ENCODE peak calls at places on chromosomes 2 and 18, in ten cellular contexts. One of them, this sample, is unnamed.

GRCh38 chr2:212811036-212811805 is 272.6 kb upstream of the ERBB4 start:
- DNase-seq in GM06990: peak; percentile 21
- DNase-seq in astrocyte of the spinal cord: no peak
- DNase-seq in breast epithelium: no peak
- DNase-seq in PC-3: no peak
- DNase-seq in transverse colon: no peak
- DNase-seq in lower lobe of right lung: no peak
- DNase-seq in upper lobe of left lung: no peak
- DNase-seq in mucosa of descending colon: no peak
- DNase-seq in body of pancreas: no peak
- DNase-seq in this sample: no peak

GRCh38 chr18:14104906-14105748 is 27.1 kb downstream of the ZNF519 start:
- DNase-seq in GM06990: no peak
- DNase-seq in astrocyte of the spinal cord: no peak
- DNase-seq in breast epithelium: no peak
- DNase-seq in PC-3: peak; percentile 26
- DNase-seq in transverse colon: no peak
- DNase-seq in lower lobe of right lung: no peak
- DNase-seq in upper lobe of left lung: no peak
- DNase-seq in mucosa of descending colon: no peak
- DNase-seq in body of pancreas: no peak
- DNase-seq in this sample: no peak

GRCh38 chr2:238730001-238730669 is 117.8 kb upstream of the TWIST2 start:
- DNase-seq in GM06990: no peak
- DNase-seq in astrocyte of the spinal cord: no peak
- DNase-seq in breast epithelium: no peak
- DNase-seq in PC-3: no peak
- DNase-seq in transverse colon: no peak
- DNase-seq in lower lobe of right lung: no peak
- DNase-seq in upper lobe of left lung: no peak
- DNase-seq in mucosa of descending colon: no peak
- DNase-seq in body of pancreas: no peak
- DNase-seq in this sample: no peak

GRCh38 chr18:4808891-4809290 is 353.8 kb upstream of the DLGAP1 start:
- DNase-seq in GM06990: no peak
- DNase-seq in astrocyte of the spinal cord: no peak
- DNase-seq in breast epithelium: no peak
- DNase-seq in PC-3: no peak
- DNase-seq in transverse colon: no peak
- DNase-seq in lower lobe of right lung: no peak
- DNase-seq in upper lobe of left lung: no peak
- DNase-seq in mucosa of descending colon: no peak
- DNase-seq in body of pancreas: no peak
- DNase-seq in this sample: no peak

GRCh38 chr2:230828272-230828961 is 36.3 kb upstream of the ITM2C start:
- DNase-seq in GM06990: peak; percentile 62
- DNase-seq in astrocyte of the spinal cord: no peak
- DNase-seq in breast epithelium: no peak
- DNase-seq in PC-3: no peak
- DNase-seq in transverse colon: peak; percentile 57
- DNase-seq in lower lobe of right lung: no peak
- DNase-seq in upper lobe of left lung: peak; percentile 86
- DNase-seq in mucosa of descending colon: no peak
- DNase-seq in body of pancreas: no peak
- DNase-seq in this sample: no peak

GRCh38 chr18:70072678-70073077 is 125.0 kb upstream of the CD226 start:
- DNase-seq in GM06990: no peak
- DNase-seq in astrocyte of the spinal cord: peak; percentile 42
- DNase-seq in breast epithelium: no peak
- DNase-seq in PC-3: peak; percentile 33
- DNase-seq in transverse colon: no peak
- DNase-seq in lower lobe of right lung: no peak
- DNase-seq in upper lobe of left lung: no peak
- DNase-seq in mucosa of descending colon: no peak
- DNase-seq in body of pancreas: no peak
- DNase-seq in this sample: peak; percentile 54

GRCh38 chr18:3985664-3986063 is 469.4 kb downstream of the DLGAP1 start:
- DNase-seq in GM06990: no peak
- DNase-seq in astrocyte of the spinal cord: peak; percentile 56
- DNase-seq in breast epithelium: no peak
- DNase-seq in PC-3: peak; percentile 24
- DNase-seq in transverse colon: no peak
- DNase-seq in lower lobe of right lung: no peak
- DNase-seq in upper lobe of left lung: no peak
- DNase-seq in mucosa of descending colon: no peak
- DNase-seq in body of pancreas: no peak
- DNase-seq in this sample: no peak

GRCh38 chr2:146754606-146755005 is 1090.2 kb upstream of the ACVR2A start:
- DNase-seq in GM06990: no peak
- DNase-seq in astrocyte of the spinal cord: no peak
- DNase-seq in breast epithelium: no peak
- DNase-seq in PC-3: no peak
- DNase-seq in transverse colon: no peak
- DNase-seq in lower lobe of right lung: no peak
- DNase-seq in upper lobe of left lung: no peak
- DNase-seq in mucosa of descending colon: no peak
- DNase-seq in body of pancreas: no peak
- DNase-seq in this sample: no peak

GRCh38 chr2:30334738-30335426 is 103.5 kb downstream of the LBH start:
- DNase-seq in GM06990: peak; percentile 45
- DNase-seq in astrocyte of the spinal cord: no peak
- DNase-seq in breast epithelium: no peak
- DNase-seq in PC-3: no peak
- DNase-seq in transverse colon: no peak
- DNase-seq in lower lobe of right lung: no peak
- DNase-seq in upper lobe of left lung: no peak
- DNase-seq in mucosa of descending colon: no peak
- DNase-seq in body of pancreas: peak; percentile 37
- DNase-seq in this sample: no peak

GRCh38 chr2:230155359-230155758 is 64.4 kb downstream of the SP110 start:
- DNase-seq in GM06990: no peak
- DNase-seq in astrocyte of the spinal cord: no peak
- DNase-seq in breast epithelium: no peak
- DNase-seq in PC-3: no peak
- DNase-seq in transverse colon: no peak
- DNase-seq in lower lobe of right lung: no peak
- DNase-seq in upper lobe of left lung: no peak
- DNase-seq in mucosa of descending colon: no peak
- DNase-seq in body of pancreas: no peak
- DNase-seq in this sample: no peak

GRCh38 chr18:25453556-25454269 is 101.7 kb upstream of the ZNF521 start:
- DNase-seq in GM06990: no peak
- DNase-seq in astrocyte of the spinal cord: peak; percentile 26
- DNase-seq in breast epithelium: peak; percentile 32
- DNase-seq in PC-3: no peak
- DNase-seq in transverse colon: no peak
- DNase-seq in lower lobe of right lung: no peak
- DNase-seq in upper lobe of left lung: no peak
- DNase-seq in mucosa of descending colon: no peak
- DNase-seq in body of pancreas: no peak
- DNase-seq in this sample: peak; percentile 50

GRCh38 chr18:31056296-31056695 is 13.8 kb upstream of the DSC3 start:
- DNase-seq in GM06990: no peak
- DNase-seq in astrocyte of the spinal cord: no peak
- DNase-seq in breast epithelium: no peak
- DNase-seq in PC-3: no peak
- DNase-seq in transverse colon: no peak
- DNase-seq in lower lobe of right lung: no peak
- DNase-seq in upper lobe of left lung: no peak
- DNase-seq in mucosa of descending colon: no peak
- DNase-seq in body of pancreas: no peak
- DNase-seq in this sample: no peak

GRCh38 chr2:215973111-215973792 is 40.1 kb downstream of the MREG start:
- DNase-seq in GM06990: no peak
- DNase-seq in astrocyte of the spinal cord: no peak
- DNase-seq in breast epithelium: no peak
- DNase-seq in PC-3: no peak
- DNase-seq in transverse colon: no peak
- DNase-seq in lower lobe of right lung: no peak
- DNase-seq in upper lobe of left lung: no peak
- DNase-seq in mucosa of descending colon: no peak
- DNase-seq in body of pancreas: no peak
- DNase-seq in this sample: no peak

GRCh38 chr2:1718339-1719220 is 25.7 kb downstream of the PXDN start:
- DNase-seq in GM06990: no peak
- DNase-seq in astrocyte of the spinal cord: no peak
- DNase-seq in breast epithelium: no peak
- DNase-seq in PC-3: no peak
- DNase-seq in transverse colon: no peak
- DNase-seq in lower lobe of right lung: peak; percentile 32
- DNase-seq in upper lobe of left lung: peak; percentile 66
- DNase-seq in mucosa of descending colon: no peak
- DNase-seq in body of pancreas: no peak
- DNase-seq in this sample: no peak

GRCh38 chr2:208006833-208007232 is 18.5 kb downstream of the PLEKHM3 start:
- DNase-seq in GM06990: no peak
- DNase-seq in astrocyte of the spinal cord: peak; percentile 36
- DNase-seq in breast epithelium: no peak
- DNase-seq in PC-3: no peak
- DNase-seq in transverse colon: no peak
- DNase-seq in lower lobe of right lung: no peak
- DNase-seq in upper lobe of left lung: no peak
- DNase-seq in mucosa of descending colon: no peak
- DNase-seq in body of pancreas: no peak
- DNase-seq in this sample: peak; percentile 22

GRCh38 chr18:44198296-44199284 is 482.1 kb upstream of the SETBP1 start:
- DNase-seq in GM06990: no peak
- DNase-seq in astrocyte of the spinal cord: no peak
- DNase-seq in breast epithelium: no peak
- DNase-seq in PC-3: no peak
- DNase-seq in transverse colon: peak; percentile 8
- DNase-seq in lower lobe of right lung: no peak
- DNase-seq in upper lobe of left lung: peak; percentile 41
- DNase-seq in mucosa of descending colon: no peak
- DNase-seq in body of pancreas: no peak
- DNase-seq in this sample: no peak

GRCh38 chr2:569681-570080 is 107.5 kb downstream of the TMEM18 start:
- DNase-seq in GM06990: no peak
- DNase-seq in astrocyte of the spinal cord: no peak
- DNase-seq in breast epithelium: no peak
- DNase-seq in PC-3: no peak
- DNase-seq in transverse colon: no peak
- DNase-seq in lower lobe of right lung: no peak
- DNase-seq in upper lobe of left lung: no peak
- DNase-seq in mucosa of descending colon: no peak
- DNase-seq in body of pancreas: no peak
- DNase-seq in this sample: no peak

GRCh38 chr2:130336877-130337734 is 5.6 kb upstream of the IMP4 start:
- DNase-seq in GM06990: peak; percentile 72
- DNase-seq in astrocyte of the spinal cord: peak; percentile 84
- DNase-seq in breast epithelium: peak; percentile 62
- DNase-seq in PC-3: peak; percentile 83
- DNase-seq in transverse colon: peak; percentile 90
- DNase-seq in lower lobe of right lung: peak; percentile 71
- DNase-seq in upper lobe of left lung: peak; percentile 59
- DNase-seq in mucosa of descending colon: peak; percentile 80
- DNase-seq in body of pancreas: peak; percentile 95
- DNase-seq in this sample: peak; percentile 47

GRCh38 chr2:238706163-238706562 is 141.7 kb upstream of the TWIST2 start:
- DNase-seq in GM06990: no peak
- DNase-seq in astrocyte of the spinal cord: no peak
- DNase-seq in breast epithelium: peak; percentile 9
- DNase-seq in PC-3: no peak
- DNase-seq in transverse colon: no peak
- DNase-seq in lower lobe of right lung: no peak
- DNase-seq in upper lobe of left lung: no peak
- DNase-seq in mucosa of descending colon: no peak
- DNase-seq in body of pancreas: no peak
- DNase-seq in this sample: no peak

GRCh38 chr2:127614246-127614645 is 31.7 kb upstream of the GPR17 start:
- DNase-seq in GM06990: no peak
- DNase-seq in astrocyte of the spinal cord: no peak
- DNase-seq in breast epithelium: no peak
- DNase-seq in PC-3: no peak
- DNase-seq in transverse colon: peak; percentile 2
- DNase-seq in lower lobe of right lung: no peak
- DNase-seq in upper lobe of left lung: no peak
- DNase-seq in mucosa of descending colon: no peak
- DNase-seq in body of pancreas: no peak
- DNase-seq in this sample: no peak

GRCh38 chr2:218263817-218264611 is 3.2 kb downstream of the GPBAR1 start:
- DNase-seq in GM06990: no peak
- DNase-seq in astrocyte of the spinal cord: no peak
- DNase-seq in breast epithelium: no peak
- DNase-seq in PC-3: no peak
- DNase-seq in transverse colon: peak; percentile 52
- DNase-seq in lower lobe of right lung: no peak
- DNase-seq in upper lobe of left lung: no peak
- DNase-seq in mucosa of descending colon: no peak
- DNase-seq in body of pancreas: no peak
- DNase-seq in this sample: no peak
- TF ChIP-seq CTCF in GM06990: peak; percentile 7
- TF ChIP-seq CTCF in astrocyte of the spinal cord: peak; percentile 15
- TF ChIP-seq CTCF in breast epithelium: no peak
- TF ChIP-seq CTCF in PC-3: peak; percentile 18
- TF ChIP-seq CTCF in transverse colon: peak; percentile 13
- TF ChIP-seq CTCF in lower lobe of right lung: no peak
- TF ChIP-seq CTCF in upper lobe of left lung: no peak
- TF ChIP-seq CTCF in mucosa of descending colon: no peak
- TF ChIP-seq CTCF in body of pancreas: no peak
- TF ChIP-seq CTCF in this sample: peak; percentile 16

GRCh38 chr18:22552899-22553460 is 135.3 kb upstream of the CTAGE1 start:
- DNase-seq in GM06990: no peak
- DNase-seq in astrocyte of the spinal cord: no peak
- DNase-seq in breast epithelium: no peak
- DNase-seq in PC-3: no peak
- DNase-seq in transverse colon: no peak
- DNase-seq in lower lobe of right lung: no peak
- DNase-seq in upper lobe of left lung: no peak
- DNase-seq in mucosa of descending colon: no peak
- DNase-seq in body of pancreas: no peak
- DNase-seq in this sample: no peak
- H3K4me3 ChIP-seq in GM06990: no peak overlapping the region
- H3K4me3 ChIP-seq in astrocyte of the spinal cord: no peak overlapping the region
- H3K4me3 ChIP-seq in breast epithelium: no peak overlapping the region
- H3K4me3 ChIP-seq in PC-3: no peak overlapping the region
- H3K4me3 ChIP-seq in transverse colon: no peak overlapping the region
- H3K4me3 ChIP-seq in lower lobe of right lung: no peak overlapping the region
- H3K4me3 ChIP-seq in upper lobe of left lung: no peak overlapping the region
- H3K4me3 ChIP-seq in mucosa of descending colon: no peak overlapping the region
- H3K4me3 ChIP-seq in body of pancreas: no peak overlapping the region
- H3K4me3 ChIP-seq in this sample: no peak overlapping the region

GRCh38 chr2:15797231-15797945 is 143.0 kb upstream of the MYCN start:
- DNase-seq in GM06990: no peak
- DNase-seq in astrocyte of the spinal cord: no peak
- DNase-seq in breast epithelium: no peak
- DNase-seq in PC-3: no peak
- DNase-seq in transverse colon: no peak
- DNase-seq in lower lobe of right lung: no peak
- DNase-seq in upper lobe of left lung: peak; percentile 11
- DNase-seq in mucosa of descending colon: no peak
- DNase-seq in body of pancreas: no peak
- DNase-seq in this sample: no peak
- TF ChIP-seq CTCF in GM06990: peak; percentile 26
- TF ChIP-seq CTCF in astrocyte of the spinal cord: no peak
- TF ChIP-seq CTCF in breast epithelium: no peak
- TF ChIP-seq CTCF in PC-3: no peak
- TF ChIP-seq CTCF in transverse colon: no peak
- TF ChIP-seq CTCF in lower lobe of right lung: no peak
- TF ChIP-seq CTCF in upper lobe of left lung: no peak
- TF ChIP-seq CTCF in mucosa of descending colon: no peak
- TF ChIP-seq CTCF in body of pancreas: no peak
- TF ChIP-seq CTCF in this sample: no peak

GRCh38 chr2:178836807-178837206 is 29.6 kb upstream of the TTN start:
- DNase-seq in GM06990: no peak
- DNase-seq in astrocyte of the spinal cord: no peak
- DNase-seq in breast epithelium: no peak
- DNase-seq in PC-3: no peak
- DNase-seq in transverse colon: no peak
- DNase-seq in lower lobe of right lung: no peak
- DNase-seq in upper lobe of left lung: no peak
- DNase-seq in mucosa of descending colon: no peak
- DNase-seq in body of pancreas: no peak
- DNase-seq in this sample: no peak
- H3K4me3 ChIP-seq in GM06990: no peak overlapping the region
- H3K4me3 ChIP-seq in astrocyte of the spinal cord: no peak overlapping the region
- H3K4me3 ChIP-seq in breast epithelium: no peak overlapping the region
- H3K4me3 ChIP-seq in PC-3: no peak overlapping the region
- H3K4me3 ChIP-seq in transverse colon: no peak overlapping the region
- H3K4me3 ChIP-seq in lower lobe of right lung: no peak overlapping the region
- H3K4me3 ChIP-seq in upper lobe of left lung: no peak overlapping the region
- H3K4me3 ChIP-seq in mucosa of descending colon: no peak overlapping the region
- H3K4me3 ChIP-seq in body of pancreas: no peak overlapping the region
- H3K4me3 ChIP-seq in this sample: no peak overlapping the region

This sample was measured in astrocyte of the cerebellum.